ENCODE peak calls at places on chromosome 5, in five cellular contexts. G is stomach, B is esophagus muscularis mucosa, T is MM.1S, W is heart left ventricle. J is an unnamed sample. For H3K9me3, the result is how much of the 10 kb centered on the place peaks cover.

GRCh38 chr5:33734541-33734940 is 157.2 kb downstream of the ADAMTS12 start:
- DNase-seq in W (no peak), G (no peak), B (no peak), T (no peak), J (no peak)

GRCh38 chr5:92309336-92309991 is 926.3 kb upstream of the ARRDC3 start:
- DNase-seq in G (no peak), W (no peak), B (no peak), T (peak), J (no peak)

GRCh38 chr5:136749016-136749415 is 383.7 kb upstream of the TRPC7 start:
- DNase-seq in W (no peak), G (no peak), B (peak), T (no peak), J (no peak)

GRCh38 chr5:39411051-39411450 is 13.7 kb downstream of the DAB2 start:
- DNase-seq in T (no peak), W (no peak), G (no peak), B (no peak), J (no peak)

GRCh38 chr5:58088941-58089340 is 370.9 kb downstream of the PLK2 start:
- DNase-seq in W (no peak), G (no peak), B (no peak), T (no peak), J (no peak)

GRCh38 chr5:157535042-157535865 is 40.3 kb downstream of the ADAM19 start:
- DNase-seq in T (no peak), W (peak), B (no peak), G (no peak), J (no peak)

GRCh38 chr5:102796014-102796413 is 40.9 kb downstream of the PAM start:
- DNase-seq in W (no peak), G (no peak), T (no peak), B (no peak), J (no peak)

GRCh38 chr5:31982661-31983060 is 191.5 kb downstream of the GOLPH3 start:
- DNase-seq in G (no peak), W (no peak), T (no peak), B (no peak), J (no peak)

GRCh38 chr5:164051745-164052144 is 546.3 kb downstream of the MAT2B start:
- DNase-seq in W (no peak), B (no peak), G (no peak), T (no peak), J (no peak)

GRCh38 chr5:135990518-135991240 is 35.9 kb upstream of the LECT2 start:
- DNase-seq in B (peak), T (no peak), G (no peak), W (no peak), J (no peak)

GRCh38 chr5:18465833-18466681 is 831.8 kb downstream of the TAF11L14 start:
- DNase-seq in T (peak), B (no peak), W (no peak), G (peak), J (no peak)

GRCh38 chr5:148856009-148856367 is 29.6 kb downstream of the ADRB2 start:
- DNase-seq in T (no peak), B (no peak), W (no peak), G (no peak), J (no peak)

GRCh38 chr5:119302449-119302848 is 53.4 kb upstream of the TNFAIP8 start:
- DNase-seq in T (no peak), W (no peak), G (no peak), B (no peak), J (no peak)
- H3K9me3 ChIP-seq in T (under half), W (under half), G (under half), B (under half), J (under half)

GRCh38 chr5:172648008-172648359 is 6.9 kb downstream of the NEURL1B start:
- DNase-seq in W (no peak), G (no peak), B (no peak), T (no peak), J (no peak)

GRCh38 chr5:172647341-172648007 is 6.4 kb downstream of the NEURL1B start:
- DNase-seq in B (no peak), T (no peak), G (no peak), W (no peak), J (no peak)

GRCh38 chr5:172646716-172647285 is 5.7 kb downstream of the NEURL1B start:
- DNase-seq in T (no peak), G (no peak), W (no peak), B (no peak), J (no peak)

GRCh38 chr5:172645271-172645670 is 4.2 kb downstream of the NEURL1B start:
- DNase-seq in G (no peak), B (no peak), W (no peak), T (no peak), J (no peak)

GRCh38 chr5:172648755-172649154 is 7.7 kb downstream of the NEURL1B start:
- DNase-seq in W (no peak), G (no peak), T (no peak), B (no peak), J (no peak)
- H3K27ac ChIP-seq in W (no peak), G (no peak), T (no peak), B (peak), J (no peak)

DNA sequence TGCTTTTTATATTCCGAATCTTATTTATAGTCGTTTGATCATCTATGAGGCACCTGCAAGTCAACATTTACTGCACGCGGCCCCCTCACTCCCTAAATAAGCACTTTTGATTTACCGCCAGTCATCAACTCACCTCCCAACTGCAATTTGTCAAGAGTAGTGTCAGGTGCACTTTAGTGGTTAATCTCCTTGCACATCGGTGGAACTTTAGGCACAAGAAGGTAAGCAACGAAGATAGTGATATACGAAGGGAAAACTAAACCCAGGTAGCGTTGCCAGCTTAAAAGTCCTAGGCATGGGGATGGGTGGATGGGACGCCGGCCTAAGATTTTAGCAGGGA is 513 bp upstream of the RNF180 start:
- DNase-seq in T (no peak), B (no peak), W (no peak), G (no peak), J (no peak)
- H3K4me3 ChIP-seq in T (peak), B (peak), W (peak), G (peak), J (no peak)

GRCh38 chr5:125302577-125302976 is 556.1 kb upstream of the ZNF608 start:
- DNase-seq in T (no peak), G (no peak), W (no peak), B (no peak), J (no peak)
- H3K9me3 ChIP-seq in T (under half), G (under half), W (under half), B (under half), J (under half)

DNA sequence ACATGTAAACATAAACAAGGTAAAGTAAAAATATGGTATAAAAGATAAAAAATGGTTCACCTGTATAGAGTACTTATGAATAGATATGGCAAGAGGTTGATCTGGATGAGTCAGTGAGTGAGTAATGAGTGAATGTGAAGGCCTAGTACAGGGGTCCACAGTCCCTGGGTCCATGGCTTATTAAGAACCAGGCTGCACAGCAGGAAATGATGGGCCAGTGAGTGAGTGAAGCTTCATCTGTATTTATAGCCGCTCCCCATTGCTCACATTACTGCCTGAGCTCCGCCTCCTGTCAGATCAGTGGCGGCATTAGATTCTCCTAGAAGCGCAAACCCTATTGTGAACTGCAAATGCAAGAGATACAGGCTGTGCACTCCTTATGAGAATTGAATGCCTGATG is 307.7 kb upstream of the ZNF608 start:
- DNase-seq in W (no peak), G (no peak), B (no peak), T (no peak), J (no peak)
- H3K27ac ChIP-seq in W (no peak), G (no peak), B (no peak), T (no peak), J (no peak)

GRCh38 chr5:81679885-81680284 is 71.0 kb downstream of the SSBP2 start:
- DNase-seq in B (no peak), T (no peak), W (no peak), G (no peak), J (no peak)

DNA sequence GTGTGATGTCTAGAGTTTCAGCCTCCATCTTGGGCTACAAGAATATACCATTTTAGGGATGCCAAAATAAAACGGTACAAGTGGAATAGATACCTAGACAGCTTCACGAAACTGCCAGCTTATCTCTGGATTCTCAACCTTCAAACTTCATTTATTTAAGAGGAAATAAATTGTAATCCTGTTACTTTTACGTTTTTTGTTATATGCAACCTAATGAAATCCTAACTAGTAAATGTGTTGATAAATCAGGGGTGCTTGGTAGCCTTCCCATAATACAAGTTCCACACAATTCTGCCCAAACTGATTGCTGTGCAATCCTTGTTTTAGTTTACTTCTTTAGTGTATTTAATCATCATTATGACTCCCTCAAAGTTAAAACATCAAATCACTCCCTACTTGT is 75.5 kb downstream of the SSBP2 start:
- DNase-seq in G (no peak), B (no peak), T (no peak), W (no peak), J (no peak)
- H3K4me3 ChIP-seq in G (no peak), B (no peak), T (no peak), W (no peak), J (no peak)

GRCh38 chr5:3595102-3595961 is at the start of gene IRX1:
- DNase-seq in T (no peak), W (no peak), G (no peak), B (no peak), J (no peak)

GRCh38 chr5:3596261-3596825 is 711 bp downstream of the IRX1 start:
- DNase-seq in W (no peak), B (no peak), G (no peak), T (no peak), J (no peak)

GRCh38 chr5:3593771-3594513 is 1.7 kb upstream of the IRX1 start:
- DNase-seq in G (no peak), T (no peak), W (no peak), B (no peak), J (no peak)

GRCh38 chr5:3592298-3592697 is 3.3 kb upstream of the IRX1 start:
- DNase-seq in T (no peak), W (no peak), B (no peak), G (no peak), J (no peak)

DNA sequence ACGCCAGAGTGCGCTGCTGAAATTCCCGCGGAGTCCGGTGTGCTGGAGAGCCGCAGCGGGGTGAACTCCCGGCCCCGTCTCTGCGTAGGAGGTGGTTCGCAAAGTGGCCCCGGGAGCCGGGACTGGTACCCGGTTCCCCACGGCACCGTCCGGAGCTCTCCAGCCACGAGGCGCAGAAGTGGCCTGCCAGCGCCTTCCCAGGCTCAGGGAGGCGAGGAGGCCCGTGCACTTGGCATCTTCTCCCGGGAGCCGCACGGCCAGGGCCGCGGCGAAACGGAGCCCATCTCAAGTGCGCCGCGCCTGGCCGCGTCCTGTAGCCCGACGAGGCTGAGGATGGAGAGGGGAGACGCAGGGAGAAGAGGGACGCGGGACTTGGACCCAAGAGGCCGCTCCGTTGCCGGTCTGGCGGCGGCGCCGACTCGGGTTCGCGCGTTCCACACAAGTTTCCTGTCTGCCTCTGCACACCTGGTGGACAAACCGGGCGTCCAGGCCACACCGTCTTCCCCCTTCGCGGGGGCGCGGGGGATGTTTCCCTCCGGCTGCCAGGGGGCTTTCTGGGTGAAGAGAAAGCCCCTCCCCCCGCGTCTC is 1.0 kb upstream of the IRX1 start:
- DNase-seq in B (no peak), G (no peak), W (no peak), T (no peak), J (no peak)
- H3K9me3 ChIP-seq in B (under half), G (under half), W (under half), T (under half), J (under half)

GRCh38 chr5:160082589-160082988 is 36.7 kb downstream of the PWWP2A start:
- DNase-seq in G (no peak), W (no peak), T (no peak), B (no peak), J (no peak)
- H3K27ac ChIP-seq in G (no peak), W (no peak), T (no peak), B (no peak), J (no peak)

J was measured in CD4-positive, alpha-beta memory T cell.